ENCODE peak calls at places on chromosome 12, in ten cellular contexts. P is cardiac muscle cell, F is pancreas, A is neural progenitor cell, B is spleen, W is aorta, I is testis, O is Peyer's patch, H is left lung, E is body of pancreas. U is an unnamed sample.

GRCh38 chr12:65871865-65872645 is 47.8 kb downstream of the HMGA2 start:
- DNase-seq in P (no peak), F (no peak), A (no peak), B (no peak), W (no peak), I (no peak), O (no peak), H (no peak), E (no peak), U (no peak)

GRCh38 chr12:118360785-118361404 is 11.8 kb downstream of the TAOK3 start:
- DNase-seq in P (peak; percentile 49), F (no peak), A (no peak), B (no peak), W (no peak), I (no peak), O (no peak), H (no peak), E (no peak), U (peak; percentile 84)

GRCh38 chr12:124451016-124451415 is 116.4 kb downstream of the NCOR2 start:
- DNase-seq in P (no peak), F (peak; percentile 48), A (no peak), B (no peak), W (peak; percentile 43), I (no peak), O (no peak), H (peak; percentile 75), E (no peak), U (no peak)

GRCh38 chr12:100741084-100741711 is 53.4 kb upstream of the ANO4 start:
- DNase-seq in P (peak; percentile 46), F (no peak), A (peak; percentile 36), B (no peak), W (no peak), I (no peak), O (no peak), H (no peak), E (no peak), U (peak; percentile 72)

GRCh38 chr12:100936661-100937060 is 142.1 kb downstream of the ANO4 start:
- DNase-seq in P (no peak), F (no peak), A (no peak), B (no peak), W (no peak), I (no peak), O (no peak), H (no peak), E (no peak), U (no peak)

GRCh38 chr12:87982208-87982607 is 47.0 kb downstream of the C12orf50 start:
- DNase-seq in P (peak; percentile 11), F (no peak), A (no peak), B (no peak), W (no peak), I (no peak), O (no peak), H (no peak), E (no peak), U (no peak)

GRCh38 chr12:119308743-119309456 is 25.6 kb upstream of the CCDC60 start:
- DNase-seq in P (no peak), F (no peak), A (peak; percentile 71), B (no peak), W (no peak), I (no peak), O (no peak), H (no peak), E (no peak), U (no peak)

GRCh38 chr12:48029811-48030650 is 25.8 kb upstream of the COL2A1 start:
- DNase-seq in P (no peak), F (no peak), A (no peak), B (no peak), W (no peak), I (no peak), O (no peak), H (no peak), E (no peak), U (no peak)

GRCh38 chr12:51846911-51847829 is 1.3 kb downstream of the FIGNL2 start:
- DNase-seq in P (peak; percentile 20), F (peak; percentile 70), A (peak; percentile 94), B (peak; percentile 84), W (peak; percentile 85), I (peak; percentile 60), O (peak; percentile 65), H (peak; percentile 81), E (peak; percentile 21), U (no peak)

GRCh38 chr12:50322196-50322595 is 38.9 kb upstream of the LIMA1 start:
- DNase-seq in P (no peak), F (no peak), A (no peak), B (no peak), W (no peak), I (no peak), O (no peak), H (no peak), E (no peak), U (peak; percentile 19)

GRCh38 chr12:22765731-22766130 is 140.8 kb downstream of the ETNK1 start:
- DNase-seq in P (no peak), F (no peak), A (peak; percentile 65), B (no peak), W (no peak), I (no peak), O (no peak), H (no peak), E (no peak), U (no peak)

GRCh38 chr12:41936333-41936732 is 208.3 kb downstream of the GXYLT1 start:
- DNase-seq in P (no peak), F (no peak), A (no peak), B (no peak), W (no peak), I (no peak), O (no peak), H (no peak), E (no peak), U (no peak)

DNA sequence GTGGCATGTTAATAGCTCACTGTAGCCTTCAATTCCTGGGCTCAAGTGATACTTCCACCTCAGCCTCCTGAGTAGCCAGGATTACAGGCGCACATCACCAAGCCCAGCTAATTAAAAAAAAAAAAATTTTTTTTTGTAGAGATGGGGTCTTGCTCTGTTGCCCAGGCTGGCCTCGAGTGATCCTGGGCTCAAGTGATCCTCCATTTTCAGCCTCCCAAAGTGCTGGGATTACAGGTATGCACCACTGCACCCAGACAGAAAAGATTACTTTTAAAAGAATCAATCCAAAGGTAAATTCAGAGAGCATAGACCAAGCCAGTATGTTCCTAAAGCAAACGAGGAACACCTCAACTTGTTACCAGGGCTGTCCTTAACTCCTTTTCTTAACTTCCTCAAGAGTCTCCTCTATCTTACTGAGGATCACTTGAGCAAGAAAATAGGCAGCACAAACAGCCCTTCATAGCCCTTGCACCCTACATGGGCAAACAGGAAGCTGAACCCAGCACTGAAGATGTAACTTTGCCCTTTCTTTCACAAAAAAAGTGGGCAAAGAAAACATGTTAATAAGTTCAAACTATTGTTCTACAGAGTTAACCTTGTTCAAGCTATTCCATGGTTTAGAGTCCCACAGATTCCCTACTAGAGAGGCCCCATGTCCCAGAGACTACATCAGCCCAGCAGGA is 11.3 kb downstream of the CS start:
- DNase-seq in P (no peak), F (no peak), A (no peak), B (no peak), W (no peak), I (no peak), O (no peak), H (no peak), E (no peak), U (no peak)
- H3K4me1 ChIP-seq in P (no peaks in the 10 kb centered on the region), F (no peaks in the 10 kb centered on the region), A (no peaks in the 10 kb centered on the region), B (peaks cover 80% of the 10 kb centered on the region), W (no peaks in the 10 kb centered on the region), I (no peaks in the 10 kb centered on the region), O (no peaks in the 10 kb centered on the region), H (peaks cover 61% of the 10 kb centered on the region), E (peaks cover 31% of the 10 kb centered on the region), U (peaks cover 24% of the 10 kb centered on the region)

DNA sequence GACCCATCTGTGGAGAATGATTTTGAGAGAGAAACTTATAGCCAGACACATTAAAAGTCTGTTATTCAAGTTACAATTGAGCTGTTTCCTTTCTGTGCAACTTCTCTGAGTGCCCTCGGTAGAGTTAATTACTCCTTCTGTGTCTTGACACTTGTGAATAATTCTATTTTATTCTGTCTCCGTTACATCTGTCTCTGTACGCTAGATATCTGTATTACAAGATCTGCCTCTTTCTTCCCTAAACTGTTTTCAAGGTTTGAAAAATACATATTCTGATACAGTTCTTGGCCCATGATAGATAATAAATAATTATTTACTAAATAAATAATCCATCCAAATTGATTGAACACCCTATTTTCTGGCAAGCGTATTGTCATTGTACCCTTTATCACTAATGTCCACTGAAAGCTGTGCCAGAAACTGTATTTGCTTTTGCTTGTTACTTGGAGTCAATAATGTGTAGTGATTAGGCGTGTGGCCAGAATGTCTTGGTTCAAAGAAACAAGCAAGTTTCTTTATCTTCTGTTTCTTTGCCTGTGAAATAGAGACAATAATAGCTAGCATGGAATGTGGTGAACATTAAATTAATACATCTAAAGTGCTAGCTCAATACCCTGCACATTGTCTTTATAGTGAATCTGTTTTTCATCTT is 40.1 kb downstream of the FRS2 start:
- DNase-seq in P (peak; percentile 26), F (no peak), A (no peak), B (no peak), W (no peak), I (peak; percentile 69), O (no peak), H (no peak), E (peak; percentile 27), U (no peak)
- H3K4me1 ChIP-seq in P (peaks cover 63% of the 10 kb centered on the region), F (peaks cover 22% of the 10 kb centered on the region), A (peaks cover 43% of the 10 kb centered on the region), B (peaks cover 90% of the 10 kb centered on the region), W (peaks cover 5% of the 10 kb centered on the region), I (peaks cover 55% of the 10 kb centered on the region), O (no peaks in the 10 kb centered on the region), H (peaks cover 42% of the 10 kb centered on the region), E (peaks cover 41% of the 10 kb centered on the region), U (peaks cover 7% of the 10 kb centered on the region)

GRCh38 chr12:109475121-109475520 is 2.0 kb downstream of the KCTD10 start:
- DNase-seq in P (no peak), F (no peak), A (no peak), B (no peak), W (no peak), I (no peak), O (no peak), H (no peak), E (no peak), U (no peak)
- H3K4me1 ChIP-seq in P (peaks cover 20% of the 10 kb centered on the region), F (no peaks in the 10 kb centered on the region), A (peaks cover 14% of the 10 kb centered on the region), B (peaks cover 92% of the 10 kb centered on the region), W (peaks cover 5% of the 10 kb centered on the region), I (peaks cover 14% of the 10 kb centered on the region), O (peaks cover 15% of the 10 kb centered on the region), H (peaks cover 60% of the 10 kb centered on the region), E (peaks cover 30% of the 10 kb centered on the region), U (peaks cover 18% of the 10 kb centered on the region)

DNA sequence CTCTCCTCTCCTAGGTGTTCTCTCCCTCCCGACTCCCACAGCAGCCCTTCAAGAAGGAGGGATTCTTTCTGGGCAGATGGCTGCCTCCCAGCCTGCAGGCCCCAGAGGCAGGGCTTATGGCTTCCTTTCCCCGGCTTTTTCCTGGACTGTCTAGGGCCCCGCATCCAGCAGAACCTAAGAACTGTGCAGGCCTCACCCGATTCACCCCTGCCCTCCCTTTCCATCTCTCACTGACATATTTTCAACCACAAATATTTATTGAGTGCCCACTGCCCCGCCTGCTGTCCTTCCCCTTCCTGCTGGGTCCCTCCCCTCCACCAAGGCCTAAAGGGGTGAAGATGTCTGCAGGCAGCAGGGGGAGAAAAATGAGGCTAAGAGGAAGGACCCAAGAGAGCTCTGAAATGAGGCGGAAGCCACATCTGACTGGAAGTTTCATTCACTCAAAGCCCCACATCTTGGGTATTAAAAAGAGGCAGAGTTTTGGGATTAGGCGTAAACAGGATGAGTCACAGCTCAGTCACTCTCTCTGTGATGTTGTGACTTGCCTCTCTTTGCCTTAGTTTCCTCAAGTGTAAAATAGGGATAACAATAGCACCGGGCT is 2.9 kb downstream of the SCNN1A start:
- DNase-seq in P (peak; percentile 93), F (no peak), A (peak; percentile 35), B (peak; percentile 62), W (peak; percentile 61), I (no peak), O (no peak), H (no peak), E (no peak), U (peak; percentile 86)
- H3K4me1 ChIP-seq in P (peaks cover 13% of the 10 kb centered on the region), F (peaks cover 11% of the 10 kb centered on the region), A (peaks cover 70% of the 10 kb centered on the region), B (peaks cover 76% of the 10 kb centered on the region), W (no peaks in the 10 kb centered on the region), I (peaks cover 34% of the 10 kb centered on the region), O (no peaks in the 10 kb centered on the region), H (peaks cover 72% of the 10 kb centered on the region), E (peaks cover 54% of the 10 kb centered on the region), U (peaks cover 88% of the 10 kb centered on the region)

U was measured in PC-3.